ENCODE peak calls at places on chromosome 6, in seven cellular contexts. Q is fibroblast of lung, Z is WTC11, E is stomach, G is fibroblast of mammary gland, B is GM12864, A is K562. D is an unnamed sample.

GRCh38 chr6:109379706-109380105 is 2.6 kb downstream of the CD164 start:
- DNase-seq in Q (no peak), Z (no peak), E (no peak), G (peak; percentile 38), B (no peak), A (no peak), D (no peak)

GRCh38 chr6:169086020-169086419 is 167.6 kb downstream of the THBS2 start:
- DNase-seq in Q (no peak), Z (no peak), E (no peak), G (no peak), B (no peak), A (no peak), D (no peak)

GRCh38 chr6:159877256-159877808 is 13.5 kb upstream of the MAS1 start:
- DNase-seq in Q (no peak), Z (no peak), E (no peak), G (no peak), B (no peak), A (no peak), D (no peak)

GRCh38 chr6:115910147-115910546 is 150.5 kb downstream of the FRK start:
- DNase-seq in Q (no peak), Z (no peak), E (no peak), G (no peak), B (no peak), A (no peak), D (no peak)

GRCh38 chr6:125222531-125223455 is 69.2 kb downstream of the TPD52L1 start:
- DNase-seq in Q (no peak), Z (no peak), E (no peak), G (no peak), B (no peak), A (no peak), D (no peak)

GRCh38 chr6:42099340-42100028 is 42.9 kb downstream of the C6orf132 start:
- DNase-seq in Q (peak; percentile 79), Z (no peak), E (peak; percentile 88), G (peak; percentile 85), B (no peak), A (peak; percentile 44), D (peak; percentile 45)

GRCh38 chr6:26569433-26569764 is 27.4 kb upstream of the ABT1 start:
- DNase-seq in Q (no peak), Z (no peak), E (no peak), G (no peak), B (no peak), A (no peak), D (no peak)

GRCh38 chr6:21935561-21936028 is 342.0 kb downstream of the SOX4 start:
- DNase-seq in Q (peak; percentile 60), Z (peak; percentile 71), E (peak; percentile 55), G (peak; percentile 72), B (no peak), A (peak; percentile 40), D (no peak)

GRCh38 chr6:155853011-155853410 is 397.4 kb upstream of the NOX3 start:
- DNase-seq in Q (no peak), Z (no peak), E (no peak), G (no peak), B (no peak), A (no peak), D (no peak)

GRCh38 chr6:36444470-36444869 is 1.7 kb downstream of the KCTD20 start:
- DNase-seq in Q (peak; percentile 81), Z (no peak), E (no peak), G (peak; percentile 81), B (no peak), A (no peak), D (no peak)

GRCh38 chr6:11779308-11780096 is 899 bp upstream of the ADTRP start:
- DNase-seq in Q (no peak), Z (no peak), E (no peak), G (peak; percentile 25), B (no peak), A (no peak), D (no peak)

GRCh38 chr6:7910654-7911344 is at the start of gene TXNDC5:
- DNase-seq in Q (peak; percentile 60), Z (peak; percentile 73), E (peak; percentile 84), G (peak; percentile 57), B (no peak), A (peak; percentile 97), D (peak; percentile 54)

GRCh38 chr6:26251354-26252081 is 113.5 kb upstream of the BTN3A2 start:
- DNase-seq in Q (peak; percentile 97), Z (peak; percentile 79), E (peak; percentile 57), G (peak; percentile 41), B (peak; percentile 97), A (peak; percentile 31), D (no peak)

GRCh38 chr6:27809939-27810767 is 102.0 kb downstream of the OR2B2 start:
- DNase-seq in Q (peak; percentile 99), Z (peak; percentile 58), E (peak; percentile 83), G (peak; percentile 97), B (peak; percentile 98), A (peak; percentile 70), D (peak; percentile 37)

GRCh38 chr6:89840538-89840937 is 10.9 kb downstream of the CASP8AP2 start:
- DNase-seq in Q (peak; percentile 19), Z (no peak), E (no peak), G (no peak), B (no peak), A (no peak), D (no peak)

GRCh38 chr6:31419842-31420241 is 16.4 kb downstream of the MICA start:
- DNase-seq in Q (no peak), Z (no peak), E (no peak), G (peak; percentile 44), B (no peak), A (no peak), D (no peak)

GRCh38 chr6:40568062-40568708 is 19.0 kb downstream of the LRFN2 start:
- DNase-seq in Q (no peak), Z (no peak), E (no peak), G (no peak), B (no peak), A (no peak), D (no peak)

DNA sequence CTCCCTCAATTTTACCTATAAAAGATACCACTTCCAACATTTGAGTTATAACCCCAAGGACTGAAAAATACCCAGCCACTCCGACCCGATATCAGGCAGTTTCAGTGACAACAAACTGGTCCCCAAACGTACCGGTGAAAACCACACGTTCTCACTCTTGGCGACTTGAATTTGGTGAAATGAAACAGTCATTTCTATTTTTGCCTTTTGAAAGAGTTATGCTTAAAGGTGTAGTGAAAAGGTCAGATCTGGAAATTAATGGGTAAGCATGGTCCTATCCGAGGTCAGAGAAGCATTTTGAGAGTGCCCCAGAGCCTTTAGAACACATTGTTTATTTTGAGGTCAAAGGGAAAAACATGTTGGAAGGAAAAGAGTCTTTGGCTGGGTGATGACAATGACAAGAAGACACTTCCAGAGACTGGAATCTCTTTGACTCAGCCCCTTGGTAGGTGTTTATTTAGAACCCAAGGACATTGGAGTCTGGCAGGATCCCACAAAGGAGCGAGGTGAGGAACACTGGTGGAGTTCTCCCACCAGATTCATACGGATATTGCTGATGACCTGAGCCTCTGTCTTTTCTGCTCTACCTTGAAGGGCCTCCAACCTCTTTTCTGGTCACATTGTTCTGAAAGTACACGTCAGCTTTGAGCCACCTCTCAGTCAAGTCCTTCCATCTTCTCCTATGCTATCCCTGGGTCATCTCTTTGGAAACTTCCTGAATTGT is 235.0 kb downstream of the GMPR start:
- DNase-seq in Q (no peak), Z (no peak), E (no peak), G (no peak), B (peak; percentile 91), A (no peak), D (no peak)
- TF ChIP-seq CTCF in Q (no peak), Z (no peak), E (no peak), G (no peak), B (no peak), A (no peak), D (no peak)

GRCh38 chr6:104527761-104528415 is 331.8 kb downstream of the HACE1 start:
- DNase-seq in Q (peak; percentile 30), Z (peak; percentile 64), E (no peak), G (peak; percentile 31), B (no peak), A (peak; percentile 10), D (no peak)
- TF ChIP-seq CTCF in Q (peak; percentile 20), Z (no peak), E (no peak), G (peak; percentile 41), B (peak; percentile 29), A (peak; percentile 58), D (no peak)

GRCh38 chr6:114735118-114735730 is 392.4 kb upstream of the HS3ST5 start:
- DNase-seq in Q (no peak), Z (no peak), E (no peak), G (no peak), B (no peak), A (no peak), D (no peak)
- TF ChIP-seq CTCF in Q (no peak), Z (no peak), E (no peak), G (no peak), B (no peak), A (no peak), D (no peak)

DNA sequence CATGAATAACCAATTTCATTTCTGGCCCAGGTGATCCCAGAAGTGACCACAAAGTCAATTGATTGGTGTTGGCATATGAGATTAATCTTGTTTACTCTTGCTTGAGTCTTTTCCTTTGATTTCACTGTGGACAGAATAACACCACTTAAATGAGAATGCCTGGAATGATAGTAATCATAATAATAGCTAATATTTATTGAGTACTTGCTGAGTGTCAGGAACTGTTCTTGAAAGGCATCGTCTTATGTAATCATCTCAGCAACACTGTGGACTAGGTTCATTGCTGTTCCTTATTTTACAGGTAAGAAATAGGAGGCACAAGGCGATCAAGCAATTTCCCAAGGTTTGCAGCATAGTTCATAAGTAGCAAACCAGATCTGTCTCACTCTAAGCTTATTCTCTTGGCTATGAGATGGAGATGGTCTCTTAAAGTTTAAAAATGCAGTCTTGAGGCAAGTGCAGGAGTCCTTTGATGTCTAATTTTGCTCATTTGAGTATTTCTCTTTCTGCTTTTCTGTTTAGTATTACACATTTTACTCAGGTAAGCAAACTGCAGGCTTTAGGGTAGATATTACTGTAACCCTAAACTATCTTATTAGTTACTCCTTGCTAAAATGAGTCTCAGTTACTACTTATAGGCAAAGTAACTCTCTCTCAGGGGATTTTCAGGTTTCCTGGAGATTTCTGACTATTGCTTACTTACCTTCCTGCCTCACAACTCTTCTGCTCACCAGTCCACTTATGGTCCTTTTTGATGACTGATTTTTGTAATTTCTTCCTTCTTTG is 6.3 kb downstream of the ADGRG6 start:
- DNase-seq in Q (no peak), Z (no peak), E (no peak), G (no peak), B (no peak), A (no peak), D (no peak)
- TF ChIP-seq CTCF in Q (no peak), Z (no peak), E (no peak), G (no peak), B (no peak), A (no peak), D (no peak)

DNA sequence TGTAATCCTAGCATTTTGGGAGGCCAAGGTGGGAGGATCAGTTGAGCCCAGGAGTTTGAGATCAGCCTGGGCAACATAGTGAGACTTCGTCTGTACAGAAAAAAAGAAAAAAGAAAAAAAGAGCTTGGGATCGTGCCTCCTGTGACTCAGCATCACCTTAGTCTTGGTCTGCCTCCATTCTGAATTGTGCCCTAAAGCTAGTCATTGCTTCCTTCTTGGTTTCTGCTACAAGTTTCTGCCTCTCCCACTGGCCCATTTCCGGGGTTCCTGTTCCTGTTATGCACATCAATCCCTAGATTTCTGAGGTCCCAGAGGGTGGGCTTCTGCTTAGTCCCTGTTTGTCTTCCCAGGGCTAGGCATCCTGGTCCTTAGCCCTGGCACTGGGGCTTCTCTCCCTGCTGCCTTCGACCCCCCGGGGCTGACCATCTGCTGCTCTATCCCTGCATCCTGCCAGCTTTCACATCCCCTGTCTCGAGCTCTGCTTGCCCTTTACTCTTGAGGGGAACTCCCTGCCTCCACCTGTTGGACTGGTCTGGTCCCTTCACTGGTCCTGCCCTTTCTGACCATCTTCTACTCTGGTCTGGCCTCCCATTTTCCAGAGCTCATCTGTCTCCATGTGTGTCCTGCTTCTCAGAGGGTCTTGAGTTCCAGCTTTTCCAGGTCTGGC is 77.5 kb upstream of the ESR1 start:
- DNase-seq in Q (no peak), Z (peak; percentile 12), E (no peak), G (no peak), B (no peak), A (no peak), D (no peak)
- TF ChIP-seq CTCF in Q (no peak), Z (no peak), E (no peak), G (no peak), B (no peak), A (no peak), D (no peak)